ENCODE peak calls at places on chromosome 18, in six cellular contexts. K, D, Y, R, F and L are unnamed samples.

GRCh38 chr18:37729715-37730114 is 164.1 kb upstream of the CELF4 start:
- DNase-seq in K (no peak), D (no peak), Y (no peak), R (no peak), F (no peak), L (no peak)

GRCh38 chr18:77470836-77471413 is 221.3 kb downstream of the GALR1 start:
- DNase-seq in K (no peak), D (no peak), Y (no peak), R (no peak), F (no peak), L (no peak)

GRCh38 chr18:23317975-23318675 is 135.0 kb upstream of the RIOK3 start:
- DNase-seq in K (no peak), D (no peak), Y (no peak), R (no peak), F (no peak), L (no peak)

GRCh38 chr18:38900445-38900844 is 1334.8 kb upstream of the CELF4 start:
- DNase-seq in K (no peak), D (no peak), Y (no peak), R (no peak), F (no peak), L (no peak)

GRCh38 chr18:31610841-31611240 is 19.2 kb downstream of the TTR start:
- DNase-seq in K (peak; percentile 33), D (no peak), Y (peak; percentile 42), R (no peak), F (peak; percentile 13), L (no peak)

GRCh38 chr18:43664487-43665008 is 387.3 kb upstream of the SYT4 start:
- DNase-seq in K (no peak), D (no peak), Y (no peak), R (no peak), F (no peak), L (no peak)

GRCh38 chr18:34633368-34633767 is 76.7 kb upstream of the DTNA start:
- DNase-seq in K (no peak), D (no peak), Y (no peak), R (no peak), F (no peak), L (no peak)

GRCh38 chr18:76960528-76961035 is 138.2 kb downstream of the ZNF236 start:
- DNase-seq in K (no peak), D (no peak), Y (no peak), R (no peak), F (no peak), L (no peak)

GRCh38 chr18:500556-501405 is at the start of gene COLEC12:
- DNase-seq in K (no peak), D (no peak), Y (peak; percentile 10), R (no peak), F (no peak), L (no peak)

GRCh38 chr18:75433098-75433497 is 5.6 kb upstream of the SMIM21 start:
- DNase-seq in K (no peak), D (no peak), Y (no peak), R (no peak), F (no peak), L (no peak)

GRCh38 chr18:67682516-67682915 is 166.0 kb upstream of the DSEL start:
- DNase-seq in K (no peak), D (no peak), Y (no peak), R (no peak), F (no peak), L (no peak)

GRCh38 chr18:14921547-14921946 is 173.6 kb downstream of the ANKRD30B start:
- DNase-seq in K (no peak), D (no peak), Y (peak; percentile 50), R (no peak), F (no peak), L (no peak)

GRCh38 chr18:76619342-76620315 is 124.6 kb upstream of the ZNF516 start:
- DNase-seq in K (peak; percentile 75), D (peak; percentile 88), Y (peak; percentile 27), R (peak; percentile 84), F (no peak), L (no peak)

GRCh38 chr18:60984496-60984895 is 348.7 kb upstream of the CDH20 start:
- DNase-seq in K (no peak), D (no peak), Y (no peak), R (no peak), F (no peak), L (no peak)

GRCh38 chr18:52875711-52876110 is 535.7 kb downstream of the DCC start:
- DNase-seq in K (no peak), D (no peak), Y (no peak), R (no peak), F (no peak), L (no peak)

GRCh38 chr18:47997338-47997780 is 66.9 kb upstream of the SMAD2 start:
- DNase-seq in K (no peak), D (no peak), Y (no peak), R (no peak), F (no peak), L (no peak)

GRCh38 chr18:58288922-58289797 is 245.1 kb downstream of the NEDD4L start:
- DNase-seq in K (peak; percentile 58), D (no peak), Y (no peak), R (no peak), F (no peak), L (no peak)

GRCh38 chr18:22987547-22988182 is 54.5 kb downstream of the RBBP8 start:
- DNase-seq in K (no peak), D (no peak), Y (peak; percentile 12), R (no peak), F (no peak), L (no peak)

GRCh38 chr18:44803019-44803650 is 122.4 kb downstream of the SETBP1 start:
- DNase-seq in K (peak; percentile 77), D (no peak), Y (peak; percentile 86), R (no peak), F (no peak), L (peak; percentile 47)

GRCh38 chr18:41604964-41605363 is 350.1 kb upstream of the PIK3C3 start:
- DNase-seq in K (no peak), D (no peak), Y (no peak), R (no peak), F (no peak), L (no peak)

GRCh38 chr18:39414009-39414700 is 1848.6 kb upstream of the CELF4 start:
- DNase-seq in K (no peak), D (no peak), Y (no peak), R (no peak), F (peak; percentile 41), L (no peak)

GRCh38 chr18:64259871-64260270 is 111.0 kb upstream of the LINC00305 start:
- DNase-seq in K (no peak), D (no peak), Y (no peak), R (no peak), F (no peak), L (no peak)

GRCh38 chr18:59646946-59647307 is 50.3 kb downstream of the CCBE1 start:
- DNase-seq in K (no peak), D (no peak), Y (no peak), R (no peak), F (no peak), L (no peak)

GRCh38 chr18:67783215-67783946 is 266.9 kb upstream of the DSEL start:
- DNase-seq in K (no peak), D (no peak), Y (no peak), R (no peak), F (no peak), L (no peak)

GRCh38 chr18:75977069-75977468 is 518.0 kb downstream of the ZNF516 start:
- DNase-seq in K (no peak), D (no peak), Y (no peak), R (no peak), F (no peak), L (no peak)

GRCh38 chr18:50410894-50411293 is 36.0 kb downstream of the SKA1 start:
- DNase-seq in K (no peak), D (no peak), Y (no peak), R (no peak), F (no peak), L (no peak)

GRCh38 chr18:21740474-21740723 is 193 bp upstream of the MIB1 start:
- DNase-seq in K (peak; percentile 99), D (peak; percentile 99), Y (peak; percentile 99), R (peak; percentile 98), F (no peak), L (peak; percentile 97)
- H3K4me3 ChIP-seq in K (no peak overlapping the region), D (peak overlapping the region; percentile 81), Y (peak overlapping the region; percentile 98), R (peak overlapping the region; percentile 96), F (peak overlapping the region; percentile 80), L (no peak overlapping the region)

DNA sequence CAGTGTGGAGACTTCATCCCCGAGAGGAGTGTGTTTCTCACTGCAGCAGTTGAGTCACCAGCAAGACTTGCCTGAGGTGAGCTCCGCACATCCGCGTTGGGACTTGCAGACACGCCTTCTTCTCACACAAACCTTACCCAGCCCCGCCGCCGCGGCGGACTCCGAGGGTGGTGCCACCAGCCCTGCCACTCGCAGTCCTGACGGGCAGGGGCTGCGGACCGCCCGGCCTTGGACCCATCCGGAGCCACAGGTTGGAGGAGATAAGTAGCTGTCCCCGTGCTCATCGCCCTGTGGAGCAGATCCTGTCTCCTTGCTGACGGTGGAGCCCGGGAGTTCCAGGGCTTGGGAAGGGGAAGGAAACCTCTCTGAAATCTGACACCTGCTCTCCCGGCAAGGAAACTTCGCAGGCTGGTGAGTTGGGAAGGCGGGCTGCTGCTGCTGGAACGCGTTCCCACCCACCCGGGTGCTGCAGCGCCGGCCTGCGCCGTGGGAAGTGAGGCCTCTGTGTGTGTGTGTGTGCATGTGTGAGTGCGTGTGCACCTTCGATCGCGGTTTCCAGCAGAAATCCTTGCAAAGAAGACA is at the start of gene RAB27B:
- DNase-seq in K (peak; percentile 89), D (peak; percentile 76), Y (peak; percentile 88), R (peak; percentile 88), F (peak; percentile 75), L (peak; percentile 95)
- TF ChIP-seq POLR2A in K (peak; percentile 71), D (no peak), Y (peak; percentile 83), R (no peak), F (no peak), L (no peak)

DNA sequence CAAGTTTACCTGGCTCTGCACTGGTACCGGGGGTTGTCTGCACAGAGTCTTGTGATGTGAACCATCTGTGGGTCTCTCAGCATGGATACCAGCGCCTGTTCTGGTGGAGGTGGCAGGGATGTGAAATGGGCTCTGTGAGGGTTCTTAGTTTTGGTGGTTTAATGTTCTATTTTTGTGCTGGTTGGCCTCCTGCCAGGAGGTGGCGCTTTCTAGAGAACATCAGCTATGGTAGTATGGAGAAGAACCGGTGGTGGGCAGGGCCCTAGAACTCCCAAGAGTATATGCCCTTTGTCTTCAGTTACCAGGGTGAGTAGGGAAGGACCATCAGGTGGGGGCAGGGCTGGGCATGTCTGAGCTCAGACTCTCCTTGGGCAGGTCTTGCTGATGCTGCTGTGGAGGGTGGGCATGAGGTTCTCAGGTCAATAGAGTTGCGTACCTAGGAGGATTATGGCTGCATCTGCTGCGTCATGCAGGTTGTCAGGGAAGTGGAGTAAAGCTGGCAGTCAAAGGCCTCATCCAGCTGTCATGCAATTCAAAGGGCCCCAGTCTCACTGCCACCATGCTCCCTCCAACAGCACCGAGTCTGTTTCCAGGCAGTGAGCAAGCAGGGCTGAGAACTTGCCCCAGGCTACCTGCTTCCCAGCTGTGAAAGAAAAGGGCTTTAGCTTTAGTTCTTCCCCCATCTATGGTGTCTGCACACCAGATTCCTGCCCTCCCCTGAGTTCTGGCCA is 278.0 kb downstream of the METTL4 start:
- DNase-seq in K (no peak), D (no peak), Y (no peak), R (no peak), F (no peak), L (no peak)
- TF ChIP-seq CTCF in K (no peak), D (no peak), Y (no peak), R (no peak), F (no peak), L (no peak)

DNA sequence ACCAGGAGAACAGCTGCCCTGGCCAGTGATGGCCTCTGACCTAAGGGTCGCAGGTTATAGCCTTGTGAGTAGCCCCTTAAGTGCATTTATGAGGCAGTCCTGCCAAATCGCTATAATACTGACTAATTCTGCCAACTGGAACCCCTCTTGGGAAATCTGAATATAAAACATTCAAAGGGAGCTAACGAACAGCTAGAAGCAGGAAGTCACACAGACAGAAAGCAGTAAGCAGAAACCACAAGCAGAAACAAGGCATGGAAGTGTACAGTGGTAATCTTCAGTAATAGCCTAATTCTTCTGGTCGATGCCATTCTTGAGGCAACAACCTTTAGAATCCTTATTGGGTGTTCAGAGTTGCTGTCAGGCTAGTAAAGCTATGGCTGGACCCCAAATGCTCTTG is 521.3 kb downstream of the METTL4 start:
- DNase-seq in K (no peak), D (no peak), Y (no peak), R (no peak), F (no peak), L (no peak)
- H3K4me3 ChIP-seq in K (no peak overlapping the region), D (no peak overlapping the region), Y (no peak overlapping the region), R (no peak overlapping the region), F (no peak overlapping the region), L (no peak overlapping the region)